ENCODE peak calls at places on chromosome 22, in nine cellular contexts. One of them, this sample, is unnamed.
A peak's percentile ranks its signal among the peaks of the same experiment; 100 is the strongest.

GRCh38 chr22:29074276-29074625 is 1.4 kb downstream of the KREMEN1 start:
- DNase-seq in HFF-Myc: no peak
- DNase-seq in GM10248: no peak
- DNase-seq in GM12865: no peak
- DNase-seq in fibroblast of villous mesenchyme: no peak
- DNase-seq in mammary epithelial cell: no peak
- DNase-seq in esophagus muscularis mucosa: no peak
- DNase-seq in fibroblast of pulmonary artery: no peak
- DNase-seq in kidney epithelial cell: no peak
- DNase-seq in this sample: no peak

GRCh38 chr22:29003975-29004646 is 57.5 kb downstream of the C22orf31 start:
- DNase-seq in fibroblast of villous mesenchyme: no peak
- DNase-seq in HFF-Myc: no peak
- DNase-seq in GM12865: no peak
- DNase-seq in fibroblast of pulmonary artery: no peak
- DNase-seq in GM10248: no peak
- DNase-seq in mammary epithelial cell: peak; percentile 26
- DNase-seq in kidney epithelial cell: no peak
- DNase-seq in esophagus muscularis mucosa: no peak
- DNase-seq in this sample: no peak

GRCh38 chr22:50177537-50178470 is 7.3 kb downstream of the PANX2 start:
- DNase-seq in GM12865: no peak
- DNase-seq in GM10248: no peak
- DNase-seq in fibroblast of villous mesenchyme: no peak
- DNase-seq in kidney epithelial cell: no peak
- DNase-seq in HFF-Myc: no peak
- DNase-seq in esophagus muscularis mucosa: no peak
- DNase-seq in mammary epithelial cell: no peak
- DNase-seq in fibroblast of pulmonary artery: no peak
- DNase-seq in this sample: no peak

GRCh38 chr22:38180841-38181452 is 683 bp downstream of the PLA2G6 start:
- DNase-seq in mammary epithelial cell: peak; percentile 82
- DNase-seq in kidney epithelial cell: no peak
- DNase-seq in esophagus muscularis mucosa: no peak
- DNase-seq in GM10248: no peak
- DNase-seq in fibroblast of villous mesenchyme: peak; percentile 44
- DNase-seq in fibroblast of pulmonary artery: peak; percentile 33
- DNase-seq in HFF-Myc: no peak
- DNase-seq in GM12865: peak; percentile 85
- DNase-seq in this sample: no peak

GRCh38 chr22:39960791-39961746 is 872 bp downstream of the TMA7B start:
- DNase-seq in kidney epithelial cell: peak; percentile 89
- DNase-seq in fibroblast of pulmonary artery: peak; percentile 98
- DNase-seq in esophagus muscularis mucosa: no peak
- DNase-seq in HFF-Myc: peak; percentile 77
- DNase-seq in GM10248: peak; percentile 79
- DNase-seq in GM12865: peak; percentile 97
- DNase-seq in fibroblast of villous mesenchyme: peak; percentile 92
- DNase-seq in mammary epithelial cell: peak; percentile 93
- DNase-seq in this sample: no peak

GRCh38 chr22:49546811-49547585 is 280.7 kb downstream of the BRD1 start:
- DNase-seq in esophagus muscularis mucosa: no peak
- DNase-seq in kidney epithelial cell: no peak
- DNase-seq in GM12865: no peak
- DNase-seq in HFF-Myc: no peak
- DNase-seq in GM10248: no peak
- DNase-seq in mammary epithelial cell: no peak
- DNase-seq in fibroblast of villous mesenchyme: no peak
- DNase-seq in fibroblast of pulmonary artery: no peak
- DNase-seq in this sample: no peak

GRCh38 chr22:37260939-37261338 is 16.9 kb upstream of the RAC2 start:
- DNase-seq in HFF-Myc: no peak
- DNase-seq in fibroblast of villous mesenchyme: peak; percentile 58
- DNase-seq in mammary epithelial cell: peak; percentile 35
- DNase-seq in GM12865: peak; percentile 74
- DNase-seq in esophagus muscularis mucosa: no peak
- DNase-seq in kidney epithelial cell: no peak
- DNase-seq in fibroblast of pulmonary artery: peak; percentile 65
- DNase-seq in GM10248: peak; percentile 77
- DNase-seq in this sample: no peak

GRCh38 chr22:17931400-17931825 is 92.9 kb downstream of the MICAL3 start:
- DNase-seq in mammary epithelial cell: no peak
- DNase-seq in esophagus muscularis mucosa: no peak
- DNase-seq in HFF-Myc: no peak
- DNase-seq in kidney epithelial cell: no peak
- DNase-seq in fibroblast of pulmonary artery: no peak
- DNase-seq in fibroblast of villous mesenchyme: no peak
- DNase-seq in GM12865: no peak
- DNase-seq in GM10248: no peak
- DNase-seq in this sample: no peak

GRCh38 chr22:26718905-26719304 is 61.5 kb downstream of the MIAT start:
- DNase-seq in HFF-Myc: peak; percentile 77
- DNase-seq in GM12865: no peak
- DNase-seq in kidney epithelial cell: peak; percentile 81
- DNase-seq in esophagus muscularis mucosa: no peak
- DNase-seq in fibroblast of villous mesenchyme: peak; percentile 86
- DNase-seq in GM10248: no peak
- DNase-seq in fibroblast of pulmonary artery: peak; percentile 86
- DNase-seq in mammary epithelial cell: peak; percentile 58
- DNase-seq in this sample: no peak

GRCh38 chr22:21567456-21568206 is at the start of gene UBE2L3:
- DNase-seq in GM12865: peak; percentile 89
- DNase-seq in esophagus muscularis mucosa: peak; percentile 94
- DNase-seq in fibroblast of villous mesenchyme: peak; percentile 85
- DNase-seq in GM10248: peak; percentile 92
- DNase-seq in HFF-Myc: peak; percentile 17
- DNase-seq in fibroblast of pulmonary artery: peak; percentile 74
- DNase-seq in kidney epithelial cell: no peak
- DNase-seq in mammary epithelial cell: peak; percentile 80
- DNase-seq in this sample: peak; percentile 86

GRCh38 chr22:39743955-39744752 is 149.4 kb downstream of the ENTHD1 start:
- DNase-seq in fibroblast of pulmonary artery: no peak
- DNase-seq in mammary epithelial cell: no peak
- DNase-seq in GM12865: no peak
- DNase-seq in GM10248: no peak
- DNase-seq in esophagus muscularis mucosa: no peak
- DNase-seq in HFF-Myc: no peak
- DNase-seq in kidney epithelial cell: no peak
- DNase-seq in fibroblast of villous mesenchyme: no peak
- DNase-seq in this sample: no peak

GRCh38 chr22:50008151-50009040 is 4.2 kb downstream of the IL17REL start:
- DNase-seq in fibroblast of pulmonary artery: no peak
- DNase-seq in mammary epithelial cell: no peak
- DNase-seq in GM10248: no peak
- DNase-seq in fibroblast of villous mesenchyme: no peak
- DNase-seq in GM12865: no peak
- DNase-seq in esophagus muscularis mucosa: no peak
- DNase-seq in kidney epithelial cell: no peak
- DNase-seq in HFF-Myc: no peak
- DNase-seq in this sample: no peak

GRCh38 chr22:22002526-22003055 is 20.0 kb upstream of the TOP3B start:
- DNase-seq in esophagus muscularis mucosa: no peak
- DNase-seq in kidney epithelial cell: no peak
- DNase-seq in fibroblast of pulmonary artery: no peak
- DNase-seq in GM12865: no peak
- DNase-seq in GM10248: no peak
- DNase-seq in HFF-Myc: no peak
- DNase-seq in mammary epithelial cell: no peak
- DNase-seq in fibroblast of villous mesenchyme: no peak
- DNase-seq in this sample: no peak

GRCh38 chr22:34812631-34813030 is 253.3 kb upstream of the ISX start:
- DNase-seq in kidney epithelial cell: peak; percentile 81
- DNase-seq in GM12865: no peak
- DNase-seq in mammary epithelial cell: peak; percentile 70
- DNase-seq in GM10248: no peak
- DNase-seq in esophagus muscularis mucosa: no peak
- DNase-seq in HFF-Myc: no peak
- DNase-seq in fibroblast of villous mesenchyme: no peak
- DNase-seq in fibroblast of pulmonary artery: no peak
- DNase-seq in this sample: no peak

GRCh38 chr22:34804588-34804987 is 261.4 kb upstream of the ISX start:
- DNase-seq in HFF-Myc: no peak
- DNase-seq in esophagus muscularis mucosa: no peak
- DNase-seq in GM10248: no peak
- DNase-seq in GM12865: peak; percentile 36
- DNase-seq in mammary epithelial cell: no peak
- DNase-seq in fibroblast of villous mesenchyme: no peak
- DNase-seq in fibroblast of pulmonary artery: no peak
- DNase-seq in kidney epithelial cell: no peak
- DNase-seq in this sample: no peak

GRCh38 chr22:34814260-34814659 is 251.7 kb upstream of the ISX start:
- DNase-seq in kidney epithelial cell: peak; percentile 89
- DNase-seq in fibroblast of villous mesenchyme: no peak
- DNase-seq in GM10248: no peak
- DNase-seq in mammary epithelial cell: no peak
- DNase-seq in fibroblast of pulmonary artery: no peak
- DNase-seq in GM12865: no peak
- DNase-seq in esophagus muscularis mucosa: no peak
- DNase-seq in HFF-Myc: no peak
- DNase-seq in this sample: no peak

DNA sequence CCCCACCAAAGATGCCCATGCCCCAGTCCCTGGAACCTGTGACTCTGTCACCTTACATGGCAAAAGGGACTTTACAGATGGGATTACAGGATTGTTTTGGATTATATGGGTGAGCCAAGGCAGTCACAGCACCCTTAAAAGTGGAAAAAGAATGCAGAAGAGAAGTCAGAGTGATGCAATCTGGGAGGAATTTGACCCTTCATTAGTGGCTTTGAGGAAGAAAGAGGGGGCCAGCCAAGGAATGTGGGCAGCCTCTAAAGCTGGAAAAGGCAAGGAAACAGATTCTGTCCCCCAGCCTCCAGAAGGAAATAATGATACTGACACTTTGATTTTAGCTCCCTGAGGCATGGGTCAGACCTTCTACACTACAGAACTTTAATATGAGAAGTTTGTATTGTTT is 257.3 kb upstream of the ISX start:
- DNase-seq in fibroblast of pulmonary artery: no peak
- DNase-seq in kidney epithelial cell: no peak
- DNase-seq in GM12865: no peak
- DNase-seq in GM10248: no peak
- DNase-seq in fibroblast of villous mesenchyme: no peak
- DNase-seq in esophagus muscularis mucosa: no peak
- DNase-seq in HFF-Myc: no peak
- DNase-seq in mammary epithelial cell: no peak
- DNase-seq in this sample: no peak
- TF ChIP-seq CTCF in fibroblast of pulmonary artery: no peak
- TF ChIP-seq CTCF in kidney epithelial cell: no peak
- TF ChIP-seq CTCF in GM12865: no peak
- TF ChIP-seq CTCF in GM10248: no peak
- TF ChIP-seq CTCF in fibroblast of villous mesenchyme: no peak
- TF ChIP-seq CTCF in esophagus muscularis mucosa: no peak
- TF ChIP-seq CTCF in HFF-Myc: no peak
- TF ChIP-seq CTCF in mammary epithelial cell: no peak
- TF ChIP-seq CTCF in this sample: no peak

DNA sequence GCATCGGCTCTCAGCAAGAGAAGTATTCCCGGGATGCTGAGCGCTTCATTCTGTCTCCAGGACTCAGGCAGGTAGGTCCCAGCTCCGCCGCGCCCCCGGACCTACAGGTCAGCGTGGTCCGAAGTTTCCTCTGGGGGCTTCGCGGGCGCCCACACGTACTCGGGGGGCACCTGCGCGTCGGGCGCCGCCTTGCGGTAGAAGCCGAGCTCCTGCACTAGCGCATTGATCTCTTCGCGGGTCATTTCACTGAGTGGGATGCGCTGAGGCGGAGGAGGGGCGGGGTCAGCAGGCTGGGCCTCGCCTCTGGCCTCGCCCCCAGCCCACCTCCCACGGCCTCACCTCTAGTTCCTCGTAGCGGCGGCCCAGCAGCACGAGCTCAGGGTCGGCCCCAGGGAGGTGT is 2.5 kb downstream of the SELENOM start:
- DNase-seq in HFF-Myc: no peak
- DNase-seq in GM12865: peak; percentile 43
- DNase-seq in mammary epithelial cell: no peak
- DNase-seq in GM10248: peak; percentile 49
- DNase-seq in esophagus muscularis mucosa: no peak
- DNase-seq in fibroblast of villous mesenchyme: no peak
- DNase-seq in kidney epithelial cell: no peak
- DNase-seq in fibroblast of pulmonary artery: no peak
- DNase-seq in this sample: no peak
- TF ChIP-seq CTCF in HFF-Myc: peak; percentile 5
- TF ChIP-seq CTCF in GM12865: peak; percentile 35
- TF ChIP-seq CTCF in mammary epithelial cell: peak; percentile 41
- TF ChIP-seq CTCF in GM10248: peak; percentile 19
- TF ChIP-seq CTCF in esophagus muscularis mucosa: peak; percentile 61
- TF ChIP-seq CTCF in fibroblast of villous mesenchyme: no peak
- TF ChIP-seq CTCF in kidney epithelial cell: peak; percentile 54
- TF ChIP-seq CTCF in fibroblast of pulmonary artery: peak; percentile 9
- TF ChIP-seq CTCF in this sample: no peak

GRCh38 chr22:25061134-25061533 is 108.6 kb downstream of the KIAA1671 start:
- DNase-seq in fibroblast of villous mesenchyme: no peak
- DNase-seq in HFF-Myc: no peak
- DNase-seq in fibroblast of pulmonary artery: no peak
- DNase-seq in esophagus muscularis mucosa: no peak
- DNase-seq in mammary epithelial cell: no peak
- DNase-seq in GM10248: no peak
- DNase-seq in GM12865: no peak
- DNase-seq in kidney epithelial cell: no peak
- DNase-seq in this sample: no peak

GRCh38 chr22:25062378-25063095 is 110.0 kb downstream of the KIAA1671 start:
- DNase-seq in GM10248: no peak
- DNase-seq in GM12865: no peak
- DNase-seq in fibroblast of villous mesenchyme: no peak
- DNase-seq in mammary epithelial cell: no peak
- DNase-seq in HFF-Myc: no peak
- DNase-seq in kidney epithelial cell: no peak
- DNase-seq in fibroblast of pulmonary artery: no peak
- DNase-seq in esophagus muscularis mucosa: no peak
- DNase-seq in this sample: no peak

GRCh38 chr22:25061605-25062377 is 109.3 kb downstream of the KIAA1671 start:
- DNase-seq in HFF-Myc: no peak
- DNase-seq in esophagus muscularis mucosa: no peak
- DNase-seq in fibroblast of villous mesenchyme: no peak
- DNase-seq in kidney epithelial cell: no peak
- DNase-seq in GM12865: no peak
- DNase-seq in fibroblast of pulmonary artery: no peak
- DNase-seq in mammary epithelial cell: peak; percentile 74
- DNase-seq in GM10248: no peak
- DNase-seq in this sample: no peak

GRCh38 chr22:25059438-25059837 is 106.9 kb downstream of the KIAA1671 start:
- DNase-seq in esophagus muscularis mucosa: no peak
- DNase-seq in kidney epithelial cell: no peak
- DNase-seq in mammary epithelial cell: no peak
- DNase-seq in fibroblast of pulmonary artery: no peak
- DNase-seq in fibroblast of villous mesenchyme: no peak
- DNase-seq in GM12865: no peak
- DNase-seq in GM10248: no peak
- DNase-seq in HFF-Myc: no peak
- DNase-seq in this sample: no peak

GRCh38 chr22:25060522-25061071 is 108.1 kb downstream of the KIAA1671 start:
- DNase-seq in HFF-Myc: no peak
- DNase-seq in fibroblast of pulmonary artery: no peak
- DNase-seq in GM10248: no peak
- DNase-seq in esophagus muscularis mucosa: no peak
- DNase-seq in fibroblast of villous mesenchyme: no peak
- DNase-seq in kidney epithelial cell: no peak
- DNase-seq in GM12865: no peak
- DNase-seq in mammary epithelial cell: no peak
- DNase-seq in this sample: no peak
- TF ChIP-seq CTCF in HFF-Myc: no peak
- TF ChIP-seq CTCF in fibroblast of pulmonary artery: peak; percentile 17
- TF ChIP-seq CTCF in GM10248: no peak
- TF ChIP-seq CTCF in esophagus muscularis mucosa: no peak
- TF ChIP-seq CTCF in fibroblast of villous mesenchyme: peak; percentile 25
- TF ChIP-seq CTCF in kidney epithelial cell: no peak
- TF ChIP-seq CTCF in GM12865: peak; percentile 20
- TF ChIP-seq CTCF in mammary epithelial cell: peak; percentile 24
- TF ChIP-seq CTCF in this sample: no peak

GRCh38 chr22:45317551-45318167 is 7.9 kb downstream of the FAM118A start:
- DNase-seq in fibroblast of pulmonary artery: peak; percentile 53
- DNase-seq in GM10248: no peak
- DNase-seq in HFF-Myc: no peak
- DNase-seq in GM12865: no peak
- DNase-seq in kidney epithelial cell: no peak
- DNase-seq in esophagus muscularis mucosa: no peak
- DNase-seq in mammary epithelial cell: peak; percentile 70
- DNase-seq in fibroblast of villous mesenchyme: peak; percentile 56
- DNase-seq in this sample: no peak
- TF ChIP-seq CTCF in fibroblast of pulmonary artery: peak; percentile 27
- TF ChIP-seq CTCF in GM10248: no peak
- TF ChIP-seq CTCF in HFF-Myc: peak; percentile 27
- TF ChIP-seq CTCF in GM12865: no peak
- TF ChIP-seq CTCF in kidney epithelial cell: peak; percentile 31
- TF ChIP-seq CTCF in esophagus muscularis mucosa: peak; percentile 60
- TF ChIP-seq CTCF in mammary epithelial cell: peak; percentile 65
- TF ChIP-seq CTCF in fibroblast of villous mesenchyme: peak; percentile 46
- TF ChIP-seq CTCF in this sample: no peak